ENCODE peak calls at places on chromosomes 12 and 14, in four cellular contexts. U is BE2C, X is ovary, S is choroid plexus epithelial cell. N is an unnamed sample.

GRCh38 chr12:92030618-92031017 is 115.0 kb downstream of the BTG1 start:
- DNase-seq in U (no peak), X (peak; percentile 44), S (peak; percentile 95), N (peak; percentile 40)

GRCh38 chr12:53096089-53096741 is 1.3 kb upstream of the IGFBP6 start:
- DNase-seq in S (peak; percentile 25), X (peak; percentile 88), U (no peak), N (no peak)

GRCh38 chr12:114732426-114733030 is 48.6 kb upstream of the TBX3 start:
- DNase-seq in X (no peak), S (no peak), U (no peak), N (no peak)

GRCh38 chr14:97113339-97113738 is 316.2 kb downstream of the VRK1 start:
- DNase-seq in X (no peak), U (no peak), S (no peak), N (no peak)

GRCh38 chr14:74898694-74899093 is 17.0 kb downstream of the DLST start:
- DNase-seq in S (no peak), X (no peak), U (no peak), N (no peak)

GRCh38 chr12:9064201-9064814 is 51.4 kb downstream of the A2M start:
- DNase-seq in X (peak; percentile 62), S (peak; percentile 56), U (peak; percentile 35), N (peak; percentile 83)

GRCh38 chr12:76569685-76570604 is 10.4 kb upstream of the OSBPL8 start:
- DNase-seq in X (no peak), U (no peak), S (no peak), N (peak; percentile 6)

GRCh38 chr14:68262567-68262966 is 443.0 kb downstream of the RAD51B start:
- DNase-seq in X (no peak), S (no peak), U (no peak), N (no peak)

GRCh38 chr12:108360487-108360886 is 21.4 kb upstream of the CMKLR1 start:
- DNase-seq in X (no peak), U (no peak), S (peak; percentile 71), N (peak; percentile 47)

GRCh38 chr12:47885566-47885965 is 19.2 kb downstream of the VDR start:
- DNase-seq in S (no peak), X (no peak), U (no peak), N (no peak)

GRCh38 chr14:86935241-86935640 is 1057.7 kb downstream of the GALC start:
- DNase-seq in X (no peak), U (no peak), S (peak; percentile 11), N (no peak)

GRCh38 chr12:117685115-117685926 is 283.5 kb downstream of the KSR2 start:
- DNase-seq in S (no peak), U (peak; percentile 83), X (peak; percentile 15), N (peak; percentile 97)

GRCh38 chr14:51478241-51478640 is 173.5 kb upstream of the FRMD6 start:
- DNase-seq in S (no peak), U (no peak), X (no peak), N (no peak)

GRCh38 chr12:30862486-30862885 is 64.1 kb upstream of the TSPAN11 start:
- DNase-seq in S (peak; percentile 85), X (no peak), U (peak; percentile 81), N (no peak)

GRCh38 chr12:7303772-7304171 is at the start of gene ACSM4:
- DNase-seq in S (no peak), X (no peak), U (no peak), N (no peak)

GRCh38 chr12:851913-852312 is 97.6 kb downstream of the RAD52 start:
- DNase-seq in S (peak; percentile 84), U (no peak), X (no peak), N (peak; percentile 76)

GRCh38 chr14:32469388-32470160 is 140.5 kb downstream of the AKAP6 start:
- DNase-seq in X (no peak), U (no peak), S (peak; percentile 80), N (peak; percentile 62)
- TF ChIP-seq CTCF in X (peak; percentile 60), U (peak; percentile 49), S (peak; percentile 55), N (peak; percentile 17)

GRCh38 chr12:64696065-64696741 is 63.0 kb downstream of the GNS start:
- DNase-seq in U (no peak), S (peak; percentile 62), X (no peak), N (peak; percentile 62)
- TF ChIP-seq CTCF in U (peak; percentile 35), S (peak; percentile 39), X (peak; percentile 63), N (peak; percentile 16)

GRCh38 chr12:132376464-132376830 is 47.1 kb upstream of the GALNT9 start:
- DNase-seq in S (no peak), U (peak; percentile 1), X (no peak), N (no peak)
- TF ChIP-seq CTCF in S (no peak), U (no peak), X (no peak), N (no peak)

DNA sequence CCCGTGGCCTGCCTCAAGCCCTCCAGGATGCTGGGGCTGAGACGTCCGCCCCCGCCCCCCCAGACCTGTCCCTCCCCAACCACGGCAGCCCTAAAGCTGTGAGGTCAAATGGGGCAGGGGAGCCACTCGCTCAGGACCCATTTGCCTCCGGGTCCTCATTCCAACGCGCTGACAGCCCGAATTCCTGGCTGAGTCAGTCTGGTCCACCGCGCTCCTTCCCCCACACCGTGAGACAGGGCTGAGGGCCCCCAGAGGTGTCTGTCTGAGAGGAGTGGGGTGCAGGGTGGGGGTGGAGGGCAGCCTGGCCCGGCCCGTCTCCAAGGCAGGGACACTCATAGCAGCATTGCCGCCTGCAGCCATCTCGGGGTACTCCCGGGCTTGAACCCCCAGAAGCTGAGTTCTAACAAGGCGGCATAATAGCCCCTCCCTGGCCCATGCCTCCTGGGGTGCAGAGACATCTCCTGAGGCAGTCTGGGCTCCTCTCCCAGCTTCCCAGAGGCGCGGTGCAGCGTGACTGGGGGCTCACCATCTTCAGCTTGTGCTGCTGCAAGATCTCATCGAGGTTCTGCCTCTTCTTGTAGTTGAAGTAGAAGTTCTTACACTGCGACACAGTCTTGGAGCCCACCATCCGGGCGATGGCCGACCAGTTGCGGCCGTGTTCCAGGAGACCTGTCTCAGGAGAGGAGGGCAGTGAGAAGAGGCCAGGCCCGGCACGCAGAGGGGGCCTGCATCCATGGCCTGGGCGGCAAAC is 90.5 kb downstream of the RFLNA start:
- DNase-seq in U (no peak), X (no peak), S (peak; percentile 88), N (no peak)
- TF ChIP-seq CTCF in U (no peak), X (no peak), S (no peak), N (no peak)

GRCh38 chr12:132617822-132618682 is 524 bp upstream of the P2RX2 start:
- DNase-seq in X (no peak), S (no peak), U (peak; percentile 16), N (no peak)

GRCh38 chr12:132620113-132620892 is 1.7 kb downstream of the P2RX2 start:
- DNase-seq in U (peak; percentile 14), X (no peak), S (no peak), N (no peak)

GRCh38 chr12:132620893-132621656 is 2.5 kb downstream of the P2RX2 start:
- DNase-seq in U (no peak), X (no peak), S (no peak), N (no peak)

GRCh38 chr12:132618683-132619043 is at the start of gene P2RX2:
- DNase-seq in S (no peak), X (no peak), U (peak; percentile 16), N (no peak)

GRCh38 chr12:132619301-132620112 is 931 bp downstream of the P2RX2 start:
- DNase-seq in U (peak; percentile 14), S (no peak), X (no peak), N (no peak)
- TF ChIP-seq CTCF in U (no peak), S (no peak), X (no peak), N (no peak)

DNA sequence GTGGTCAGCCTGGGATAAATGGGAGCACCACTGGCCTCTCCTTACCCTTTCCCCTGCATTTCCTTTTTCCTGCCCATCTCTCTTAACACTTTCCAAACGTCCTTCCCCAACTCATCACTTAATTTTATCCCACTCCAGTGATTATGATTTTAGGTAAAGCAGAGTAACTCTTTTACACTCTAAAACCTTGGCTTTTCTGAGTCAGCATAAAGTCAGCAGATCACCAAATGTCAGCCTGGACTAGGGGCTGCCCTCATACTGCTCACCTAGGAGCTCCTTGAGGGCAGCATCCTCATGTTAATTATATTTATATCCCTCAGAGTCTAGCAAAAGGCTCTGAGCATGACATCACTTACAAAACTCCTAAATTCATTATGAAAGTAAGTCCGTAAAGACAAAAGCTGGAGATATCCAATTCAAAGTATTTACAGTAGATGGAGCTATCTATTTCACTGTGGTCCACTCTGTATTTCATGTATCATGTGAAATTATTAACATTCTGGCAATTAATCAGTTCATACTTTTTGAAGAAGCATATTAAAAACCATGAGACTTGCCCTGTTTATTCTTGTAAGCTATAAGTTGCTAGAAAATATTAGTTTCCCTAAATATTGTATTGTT is 17.0 kb upstream of the DICER1 start:
- DNase-seq in S (peak; percentile 70), X (no peak), U (no peak), N (peak; percentile 49)
- TF ChIP-seq CTCF in S (peak; percentile 59), X (no peak), U (no peak), N (no peak)

DNA sequence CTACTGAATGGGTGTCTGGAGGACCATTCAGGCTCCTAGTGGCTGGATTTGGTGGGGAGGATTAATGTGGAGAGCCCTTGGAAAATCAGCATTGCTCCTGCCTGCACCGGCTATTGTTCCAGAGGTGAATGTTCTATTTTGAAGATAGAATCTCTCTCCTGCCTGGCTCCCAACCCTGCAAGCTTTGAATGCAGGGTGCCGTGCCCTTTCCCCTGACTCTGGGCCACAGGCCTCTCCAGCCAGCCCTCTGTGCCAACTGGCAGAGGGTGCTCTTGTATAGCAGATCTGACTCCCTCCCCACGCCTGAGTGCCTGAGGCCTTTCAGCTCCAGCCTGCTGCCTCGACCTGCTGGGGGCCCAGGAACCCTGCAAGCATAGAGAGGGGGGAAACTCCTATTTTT is 106.8 kb downstream of the TMEM260 start:
- DNase-seq in U (no peak), S (no peak), X (no peak), N (no peak)
- TF ChIP-seq CTCF in U (no peak), S (no peak), X (no peak), N (no peak)